ENCODE peak calls at places on chromosome 15, in eight cellular contexts. R is fibroblast of lung; E is activated CD4-positive, alpha-beta T cell treated with anti-CD3 and anti-CD28 coated beads, Interleukin-2, amount 50 U/mL, for 24 hours; S is stimulated activated CD4-positive, alpha-beta T cell treated with anti-CD3 and anti-CD28 coated beads, TNF-alpha, amount 100 ng/mL, for 4 hours; V is GM03348; B is GM10248; F is progenitor cell of endocrine pancreas; D is posterior cingulate gyrus. W is an unnamed sample.

GRCh38 chr15:39181901-39182300 is 399.0 kb upstream of the THBS1 start:
- DNase-seq in V (peak), S (no peak), R (no peak), F (no peak), D (no peak), B (no peak), E (no peak), W (peak)

GRCh38 chr15:64333986-64334385 is 22.0 kb downstream of the CSNK1G1 start:
- DNase-seq in E (no peak), B (no peak), V (no peak), F (no peak), D (no peak), S (no peak), R (peak), W (no peak)

GRCh38 chr15:101201411-101202174 is 50.3 kb downstream of the CHSY1 start:
- DNase-seq in V (peak), E (peak), F (no peak), D (peak), R (peak), B (no peak), S (no peak), W (peak)

GRCh38 chr15:40267670-40268069 is 15.2 kb downstream of the ANKRD63 start:
- DNase-seq in D (no peak), F (no peak), R (no peak), E (no peak), S (no peak), V (no peak), B (no peak), W (no peak)

GRCh38 chr15:50046868-50047267 is 72.2 kb downstream of the ATP8B4 start:
- DNase-seq in S (no peak), E (no peak), F (no peak), D (no peak), V (peak), B (peak), R (peak), W (peak)

GRCh38 chr15:31801152-31801551 is 229.2 kb upstream of the CHRNA7 start:
- DNase-seq in E (no peak), D (peak), R (peak), V (peak), F (no peak), S (no peak), B (no peak), W (no peak)

GRCh38 chr15:90291679-90292356 is 26.3 kb downstream of the NGRN start:
- DNase-seq in F (no peak), B (peak), D (no peak), V (no peak), E (no peak), S (no peak), R (no peak), W (peak)

GRCh38 chr15:38842991-38843610 is 278.5 kb upstream of the RASGRP1 start:
- DNase-seq in R (no peak), D (no peak), V (peak), S (no peak), F (no peak), E (no peak), B (no peak), W (no peak)

GRCh38 chr15:83837946-83838571 is 184.1 kb downstream of the ADAMTSL3 start:
- DNase-seq in S (no peak), B (peak), R (no peak), D (peak), F (peak), V (peak), E (no peak), W (no peak)

GRCh38 chr15:86915811-86916331 is 836.2 kb downstream of the AGBL1 start:
- DNase-seq in E (no peak), R (peak), S (no peak), D (peak), V (peak), F (no peak), B (no peak), W (peak)

GRCh38 chr15:56040081-56041035 is 46.9 kb upstream of the NEDD4 start:
- DNase-seq in R (peak), V (peak), B (no peak), S (peak), E (no peak), D (no peak), F (no peak), W (peak)

GRCh38 chr15:47576921-47577474 is 140.3 kb upstream of the SEMA6D start:
- DNase-seq in D (no peak), B (no peak), S (no peak), E (no peak), R (no peak), F (no peak), V (no peak), W (no peak)

GRCh38 chr15:82393671-82394070 is 35.9 kb upstream of the GOLGA6L9 start:
- DNase-seq in S (no peak), B (no peak), D (no peak), E (no peak), V (peak), F (no peak), R (peak), W (peak)

GRCh38 chr15:89416339-89417183 is 79.8 kb downstream of the RHCG start:
- DNase-seq in R (peak), E (peak), D (no peak), B (peak), F (peak), V (peak), S (peak), W (peak)

GRCh38 chr15:71079208-71080044 is 35.8 kb upstream of the THSD4 start:
- DNase-seq in E (no peak), R (peak), D (no peak), F (no peak), V (peak), B (no peak), S (no peak), W (peak)

GRCh38 chr15:24617646-24618045 is 57.9 kb upstream of the NPAP1 start:
- DNase-seq in R (no peak), V (no peak), B (no peak), D (no peak), E (no peak), S (no peak), F (no peak), W (no peak)

GRCh38 chr15:46795685-46796084 is 921.6 kb upstream of the SEMA6D start:
- DNase-seq in R (no peak), S (no peak), D (no peak), E (no peak), V (no peak), F (no peak), B (no peak), W (no peak)

GRCh38 chr15:29822100-29822684 is at the start of gene TJP1:
- DNase-seq in S (no peak), B (no peak), D (peak), E (no peak), F (peak), V (peak), R (peak), W (peak)

GRCh38 chr15:80825361-80826030 is 46.3 kb downstream of the CEMIP start:
- DNase-seq in R (peak), F (no peak), V (peak), B (no peak), D (no peak), E (no peak), S (no peak), W (no peak)

GRCh38 chr15:69160976-69161877 is 792 bp downstream of the GLCE start:
- DNase-seq in E (no peak), V (peak), F (peak), S (no peak), D (peak), B (peak), R (peak), W (peak)

GRCh38 chr15:48928877-48929538 is 34.7 kb downstream of the SHC4 start:
- DNase-seq in B (no peak), V (no peak), R (peak), F (no peak), E (peak), D (no peak), S (no peak), W (no peak)

GRCh38 chr15:65409284-65409631 is 13.5 kb downstream of the IGDCC4 start:
- DNase-seq in D (no peak), R (peak), B (peak), E (no peak), S (no peak), V (peak), F (no peak), W (peak)

GRCh38 chr15:96273317-96274086 is 57.0 kb upstream of the NR2F2 start:
- DNase-seq in E (no peak), D (no peak), V (peak), R (peak), F (no peak), S (no peak), B (no peak), W (no peak)

W was measured in osteoblast.